ENCODE peak calls at places on chromosomes 12 and 14, in seven cellular contexts. One of them, this sample, is unnamed.

GRCh38 chr12:119788783-119789182 is 88.3 kb downstream of the CIT start:
- DNase-seq in GM12865: no peak
- DNase-seq in cardiac fibroblast: peak
- DNase-seq in left lung: no peak
- DNase-seq in NB4: no peak
- DNase-seq in mucosa of descending colon: no peak
- DNase-seq in A549: no peak
- DNase-seq in this sample: no peak

GRCh38 chr12:65339161-65339560 is 60.7 kb downstream of the MSRB3 start:
- DNase-seq in GM12865: no peak
- DNase-seq in cardiac fibroblast: no peak
- DNase-seq in left lung: no peak
- DNase-seq in NB4: no peak
- DNase-seq in mucosa of descending colon: no peak
- DNase-seq in A549: peak
- DNase-seq in this sample: no peak

GRCh38 chr14:104464907-104465306 is 114.7 kb upstream of the C14orf180 start:
- DNase-seq in GM12865: no peak
- DNase-seq in cardiac fibroblast: no peak
- DNase-seq in left lung: no peak
- DNase-seq in NB4: no peak
- DNase-seq in mucosa of descending colon: no peak
- DNase-seq in A549: no peak
- DNase-seq in this sample: no peak

GRCh38 chr12:124734224-124734788 is 129.4 kb downstream of the SCARB1 start:
- DNase-seq in GM12865: no peak
- DNase-seq in cardiac fibroblast: no peak
- DNase-seq in left lung: peak
- DNase-seq in NB4: peak
- DNase-seq in mucosa of descending colon: no peak
- DNase-seq in A549: peak
- DNase-seq in this sample: no peak

GRCh38 chr12:110937104-110937641 is 16.8 kb upstream of the MYL2 start:
- DNase-seq in GM12865: peak
- DNase-seq in cardiac fibroblast: peak
- DNase-seq in left lung: peak
- DNase-seq in NB4: peak
- DNase-seq in mucosa of descending colon: peak
- DNase-seq in A549: peak
- DNase-seq in this sample: peak

GRCh38 chr14:96797943-96798349 is 764 bp downstream of the VRK1 start:
- DNase-seq in GM12865: peak
- DNase-seq in cardiac fibroblast: no peak
- DNase-seq in left lung: peak
- DNase-seq in NB4: peak
- DNase-seq in mucosa of descending colon: no peak
- DNase-seq in A549: peak
- DNase-seq in this sample: no peak

GRCh38 chr12:54479421-54479820 is 6.0 kb upstream of the GTSF1 start:
- DNase-seq in GM12865: no peak
- DNase-seq in cardiac fibroblast: peak
- DNase-seq in left lung: no peak
- DNase-seq in NB4: no peak
- DNase-seq in mucosa of descending colon: no peak
- DNase-seq in A549: no peak
- DNase-seq in this sample: no peak

GRCh38 chr14:60723218-60724079 is 702 bp downstream of the SIX4 start:
- DNase-seq in GM12865: peak
- DNase-seq in cardiac fibroblast: peak
- DNase-seq in left lung: peak
- DNase-seq in NB4: peak
- DNase-seq in mucosa of descending colon: peak
- DNase-seq in A549: peak
- DNase-seq in this sample: no peak

GRCh38 chr12:52181757-52182156 is 10.1 kb downstream of the KRT80 start:
- DNase-seq in GM12865: no peak
- DNase-seq in cardiac fibroblast: peak
- DNase-seq in left lung: peak
- DNase-seq in NB4: no peak
- DNase-seq in mucosa of descending colon: no peak
- DNase-seq in A549: no peak
- DNase-seq in this sample: no peak

GRCh38 chr14:102495482-102496330 is 13.9 kb downstream of the ANKRD9 start:
- DNase-seq in GM12865: no peak
- DNase-seq in cardiac fibroblast: no peak
- DNase-seq in left lung: peak
- DNase-seq in NB4: no peak
- DNase-seq in mucosa of descending colon: no peak
- DNase-seq in A549: no peak
- DNase-seq in this sample: no peak

GRCh38 chr14:50001146-50001998 is 108.5 kb downstream of the ARF6 start:
- DNase-seq in GM12865: peak
- DNase-seq in cardiac fibroblast: peak
- DNase-seq in left lung: no peak
- DNase-seq in NB4: peak
- DNase-seq in mucosa of descending colon: peak
- DNase-seq in A549: peak
- DNase-seq in this sample: peak
- H3K4me3 ChIP-seq in GM12865: peak
- H3K4me3 ChIP-seq in cardiac fibroblast: no peak
- H3K4me3 ChIP-seq in left lung: peak
- H3K4me3 ChIP-seq in NB4: no peak
- H3K4me3 ChIP-seq in mucosa of descending colon: no peak
- H3K4me3 ChIP-seq in A549: no peak
- H3K4me3 ChIP-seq in this sample: no peak

GRCh38 chr12:75837700-75838099 is 193.9 kb downstream of the PHLDA1 start:
- DNase-seq in GM12865: no peak
- DNase-seq in cardiac fibroblast: no peak
- DNase-seq in left lung: no peak
- DNase-seq in NB4: no peak
- DNase-seq in mucosa of descending colon: no peak
- DNase-seq in A549: no peak
- DNase-seq in this sample: no peak
- H3K4me3 ChIP-seq in GM12865: no peak
- H3K4me3 ChIP-seq in cardiac fibroblast: no peak
- H3K4me3 ChIP-seq in left lung: no peak
- H3K4me3 ChIP-seq in NB4: no peak
- H3K4me3 ChIP-seq in mucosa of descending colon: no peak
- H3K4me3 ChIP-seq in A549: no peak
- H3K4me3 ChIP-seq in this sample: no peak

GRCh38 chr14:53957739-53958138 is 1.1 kb upstream of the BMP4 start:
- DNase-seq in GM12865: no peak
- DNase-seq in cardiac fibroblast: no peak
- DNase-seq in left lung: no peak
- DNase-seq in NB4: no peak
- DNase-seq in mucosa of descending colon: no peak
- DNase-seq in A549: no peak
- DNase-seq in this sample: no peak

GRCh38 chr14:53955671-53956426 is 776 bp downstream of the BMP4 start:
- DNase-seq in GM12865: peak
- DNase-seq in cardiac fibroblast: peak
- DNase-seq in left lung: peak
- DNase-seq in NB4: no peak
- DNase-seq in mucosa of descending colon: peak
- DNase-seq in A549: peak
- DNase-seq in this sample: no peak

GRCh38 chr14:53954551-53955233 is 1.9 kb downstream of the BMP4 start:
- DNase-seq in GM12865: no peak
- DNase-seq in cardiac fibroblast: peak
- DNase-seq in left lung: peak
- DNase-seq in NB4: no peak
- DNase-seq in mucosa of descending colon: peak
- DNase-seq in A549: peak
- DNase-seq in this sample: no peak

GRCh38 chr14:53955234-53955556 is 1.4 kb downstream of the BMP4 start:
- DNase-seq in GM12865: no peak
- DNase-seq in cardiac fibroblast: no peak
- DNase-seq in left lung: no peak
- DNase-seq in NB4: no peak
- DNase-seq in mucosa of descending colon: no peak
- DNase-seq in A549: no peak
- DNase-seq in this sample: no peak

DNA sequence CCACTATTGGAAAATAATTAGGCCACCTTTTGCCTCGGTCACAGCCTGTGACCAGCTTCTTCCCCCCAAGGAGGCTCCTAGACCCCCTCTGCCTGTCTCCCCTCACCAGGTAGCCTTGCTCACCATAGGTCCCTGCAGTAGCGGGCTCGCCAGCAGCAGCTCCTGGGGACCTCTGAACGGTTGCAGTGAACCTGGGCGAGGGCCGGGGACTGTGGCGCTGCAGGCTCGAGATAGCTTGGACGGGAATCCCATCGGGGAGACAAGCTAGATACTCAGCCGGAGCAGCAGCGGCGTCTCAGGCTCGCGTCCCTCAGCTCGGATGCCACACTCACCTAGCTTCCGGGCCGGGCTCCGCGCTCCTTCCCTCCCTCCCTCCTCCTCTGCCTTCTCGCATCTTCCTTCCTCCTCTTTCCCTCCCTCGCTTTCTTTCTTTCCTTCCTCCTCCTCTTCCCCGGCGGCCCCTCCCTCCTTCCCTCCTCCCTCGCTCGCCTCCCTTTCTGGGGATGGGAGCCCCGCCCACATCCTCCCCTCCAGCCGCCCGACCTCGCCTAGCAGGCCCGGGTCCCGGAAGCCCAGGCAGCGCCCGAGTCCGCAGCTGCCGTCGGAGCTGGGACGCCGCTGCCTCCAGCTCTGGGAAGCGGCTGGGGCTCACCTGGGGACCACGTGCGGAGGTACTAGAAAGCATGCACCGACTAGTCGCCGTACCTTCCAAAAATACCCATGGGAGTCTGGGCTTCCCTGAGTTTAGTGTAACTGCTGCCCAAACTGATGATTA is at the start of gene BMP4:
- DNase-seq in GM12865: peak
- DNase-seq in cardiac fibroblast: peak
- DNase-seq in left lung: peak
- DNase-seq in NB4: no peak
- DNase-seq in mucosa of descending colon: peak
- DNase-seq in A549: peak
- DNase-seq in this sample: no peak
- H3K4me3 ChIP-seq in GM12865: peak
- H3K4me3 ChIP-seq in cardiac fibroblast: peak
- H3K4me3 ChIP-seq in left lung: peak
- H3K4me3 ChIP-seq in NB4: no peak
- H3K4me3 ChIP-seq in mucosa of descending colon: peak
- H3K4me3 ChIP-seq in A549: peak
- H3K4me3 ChIP-seq in this sample: no peak

GRCh38 chr14:58966991-58967390 is 221.5 kb upstream of the DAAM1 start:
- DNase-seq in GM12865: no peak
- DNase-seq in cardiac fibroblast: no peak
- DNase-seq in left lung: no peak
- DNase-seq in NB4: no peak
- DNase-seq in mucosa of descending colon: no peak
- DNase-seq in A549: no peak
- DNase-seq in this sample: no peak

GRCh38 chr14:58963873-58964597 is 224.4 kb upstream of the DAAM1 start:
- DNase-seq in GM12865: no peak
- DNase-seq in cardiac fibroblast: no peak
- DNase-seq in left lung: no peak
- DNase-seq in NB4: no peak
- DNase-seq in mucosa of descending colon: no peak
- DNase-seq in A549: no peak
- DNase-seq in this sample: no peak

GRCh38 chr14:58960945-58961731 is 227.3 kb upstream of the DAAM1 start:
- DNase-seq in GM12865: no peak
- DNase-seq in cardiac fibroblast: no peak
- DNase-seq in left lung: no peak
- DNase-seq in NB4: no peak
- DNase-seq in mucosa of descending colon: no peak
- DNase-seq in A549: no peak
- DNase-seq in this sample: no peak

GRCh38 chr14:58964598-58964928 is 223.9 kb upstream of the DAAM1 start:
- DNase-seq in GM12865: no peak
- DNase-seq in cardiac fibroblast: no peak
- DNase-seq in left lung: no peak
- DNase-seq in NB4: no peak
- DNase-seq in mucosa of descending colon: no peak
- DNase-seq in A549: no peak
- DNase-seq in this sample: no peak

GRCh38 chr14:58965601-58966000 is 222.9 kb upstream of the DAAM1 start:
- DNase-seq in GM12865: no peak
- DNase-seq in cardiac fibroblast: no peak
- DNase-seq in left lung: no peak
- DNase-seq in NB4: no peak
- DNase-seq in mucosa of descending colon: no peak
- DNase-seq in A549: no peak
- DNase-seq in this sample: no peak
- H3K4me3 ChIP-seq in GM12865: no peak
- H3K4me3 ChIP-seq in cardiac fibroblast: no peak
- H3K4me3 ChIP-seq in left lung: no peak
- H3K4me3 ChIP-seq in NB4: no peak
- H3K4me3 ChIP-seq in mucosa of descending colon: no peak
- H3K4me3 ChIP-seq in A549: no peak
- H3K4me3 ChIP-seq in this sample: no peak

GRCh38 chr14:81509838-81510452 is 23.7 kb downstream of the SEL1L start:
- DNase-seq in GM12865: no peak
- DNase-seq in cardiac fibroblast: no peak
- DNase-seq in left lung: no peak
- DNase-seq in NB4: no peak
- DNase-seq in mucosa of descending colon: no peak
- DNase-seq in A549: no peak
- DNase-seq in this sample: peak
- H3K4me3 ChIP-seq in GM12865: no peak
- H3K4me3 ChIP-seq in cardiac fibroblast: no peak
- H3K4me3 ChIP-seq in left lung: no peak
- H3K4me3 ChIP-seq in NB4: no peak
- H3K4me3 ChIP-seq in mucosa of descending colon: no peak
- H3K4me3 ChIP-seq in A549: no peak
- H3K4me3 ChIP-seq in this sample: peak

GRCh38 chr14:92633274-92633616 is 115.2 kb downstream of the LGMN start:
- DNase-seq in GM12865: no peak
- DNase-seq in cardiac fibroblast: no peak
- DNase-seq in left lung: peak
- DNase-seq in NB4: no peak
- DNase-seq in mucosa of descending colon: no peak
- DNase-seq in A549: no peak
- DNase-seq in this sample: no peak
- H3K4me3 ChIP-seq in GM12865: no peak
- H3K4me3 ChIP-seq in cardiac fibroblast: no peak
- H3K4me3 ChIP-seq in left lung: peak
- H3K4me3 ChIP-seq in NB4: no peak
- H3K4me3 ChIP-seq in mucosa of descending colon: no peak
- H3K4me3 ChIP-seq in A549: no peak
- H3K4me3 ChIP-seq in this sample: no peak

DNA sequence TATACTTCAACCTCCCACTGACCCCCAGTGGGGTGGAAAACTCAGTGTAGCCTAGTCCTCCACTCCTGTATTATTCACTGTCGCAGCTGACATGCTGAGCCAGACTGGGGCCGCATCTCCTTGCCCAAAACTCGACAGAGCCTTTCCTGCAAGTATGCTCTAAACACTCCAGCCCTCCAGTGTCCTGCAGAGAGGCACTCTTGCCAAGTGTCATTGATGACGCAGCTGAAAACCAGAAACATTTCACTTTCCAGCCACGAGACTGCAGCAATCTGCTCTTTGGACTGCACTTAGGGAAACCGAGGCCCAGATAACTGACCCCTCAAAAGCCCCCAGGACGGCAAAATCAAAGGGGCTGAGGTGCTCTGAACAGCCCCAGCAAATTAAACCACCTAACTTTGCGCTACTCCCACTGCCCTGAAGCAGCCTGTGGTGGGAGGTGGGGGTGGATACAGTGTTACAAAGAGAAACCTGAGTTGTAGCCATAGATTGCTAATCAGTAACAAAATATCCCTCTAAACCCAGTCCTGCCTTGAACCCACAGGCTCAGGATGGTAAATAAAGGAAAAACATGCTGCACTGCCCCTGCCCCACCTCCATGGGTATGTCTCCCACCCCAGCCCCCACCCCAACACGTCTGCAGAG is 2.6 kb downstream of the CCDC85C start:
- DNase-seq in GM12865: no peak
- DNase-seq in cardiac fibroblast: peak
- DNase-seq in left lung: no peak
- DNase-seq in NB4: no peak
- DNase-seq in mucosa of descending colon: peak
- DNase-seq in A549: no peak
- DNase-seq in this sample: no peak
- H3K4me3 ChIP-seq in GM12865: no peak
- H3K4me3 ChIP-seq in cardiac fibroblast: no peak
- H3K4me3 ChIP-seq in left lung: peak
- H3K4me3 ChIP-seq in NB4: no peak
- H3K4me3 ChIP-seq in mucosa of descending colon: peak
- H3K4me3 ChIP-seq in A549: peak
- H3K4me3 ChIP-seq in this sample: peak